ENCODE peak calls at places on chromosomes 6 and 20, in eight cellular contexts. M is A172; K is amniotic stem cell; A is myocyte; F is CD4-positive, alpha-beta T cell; Q is endodermal cell; J is brain microvascular endothelial cell; H is GM12865. W is an unnamed sample.

GRCh38 chr20:5688431-5688972 is 61.7 kb upstream of the SHLD1 start:
- DNase-seq in H (no peak), Q (no peak), M (no peak), J (no peak), A (no peak), K (no peak), F (no peak), W (no peak)

GRCh38 chr6:118288355-118289124 is 259.6 kb upstream of the PLN start:
- DNase-seq in Q (no peak), K (no peak), J (no peak), A (peak), M (no peak), F (no peak), H (no peak), W (no peak)

GRCh38 chr20:38867062-38867359 is 59.2 kb upstream of the FAM83D start:
- DNase-seq in J (no peak), K (no peak), F (no peak), A (no peak), M (no peak), H (no peak), Q (no peak), W (no peak)

GRCh38 chr20:18739785-18740184 is 73.8 kb upstream of the SCP2D1 start:
- DNase-seq in M (peak), J (peak), Q (peak), H (no peak), K (no peak), F (no peak), A (peak), W (no peak)

GRCh38 chr20:9038791-9039190 is 30.1 kb upstream of the PLCB4 start:
- DNase-seq in H (no peak), J (no peak), A (no peak), F (no peak), Q (no peak), M (no peak), K (no peak), W (no peak)

GRCh38 chr20:33091693-33092092 is 12.2 kb downstream of the BPIFB4 start:
- DNase-seq in H (no peak), K (no peak), M (no peak), A (no peak), J (no peak), Q (no peak), F (no peak), W (no peak)

GRCh38 chr20:1184638-1185315 is at the start of gene TMEM74B:
- DNase-seq in K (no peak), M (no peak), Q (peak), A (no peak), F (no peak), H (no peak), J (no peak), W (no peak)

GRCh38 chr20:57429579-57430202 is 38.5 kb downstream of the RBM38 start:
- DNase-seq in A (no peak), K (no peak), J (peak), Q (no peak), F (no peak), M (peak), H (peak), W (no peak)

GRCh38 chr20:7691647-7692046 is 248.6 kb downstream of the HAO1 start:
- DNase-seq in J (no peak), H (no peak), Q (no peak), M (no peak), F (no peak), A (no peak), K (no peak), W (no peak)

GRCh38 chr6:89660981-89661380 is 22.4 kb upstream of the LYRM2 start:
- DNase-seq in Q (peak), H (no peak), M (no peak), J (no peak), F (no peak), A (no peak), K (no peak), W (no peak)

GRCh38 chr20:59291740-59292139 is 8.7 kb upstream of the EDN3 start:
- DNase-seq in F (no peak), A (no peak), Q (no peak), M (no peak), J (no peak), H (no peak), K (no peak), W (no peak)

GRCh38 chr6:84641076-84641475 is 123.3 kb downstream of the TBX18 start:
- DNase-seq in Q (no peak), F (no peak), M (no peak), A (no peak), K (no peak), J (no peak), H (no peak), W (no peak)

GRCh38 chr6:27940766-27941165 is 16.3 kb upstream of the OR2B6 start:
- DNase-seq in K (no peak), J (peak), M (peak), Q (no peak), H (no peak), F (no peak), A (no peak), W (no peak)

GRCh38 chr20:3687655-3688054 is 5.8 kb upstream of the ADAM33 start:
- DNase-seq in H (peak), Q (no peak), M (peak), J (peak), F (no peak), A (peak), K (peak), W (no peak)

GRCh38 chr6:162371133-162371532 is 356.4 kb downstream of the PRKN start:
- DNase-seq in A (no peak), J (no peak), H (no peak), M (no peak), Q (peak), F (no peak), K (no peak), W (no peak)

GRCh38 chr6:170017603-170018274 is 266.3 kb downstream of the ERMARD start:
- DNase-seq in K (no peak), M (no peak), Q (no peak), J (no peak), H (no peak), F (no peak), A (no peak), W (no peak)

GRCh38 chr6:56475736-56476457 is 166.8 kb downstream of the DST start:
- DNase-seq in F (no peak), K (no peak), A (peak), M (peak), Q (no peak), J (peak), H (no peak), W (no peak)

GRCh38 chr20:4041748-4042411 is 26.5 kb upstream of the RNF24 start:
- DNase-seq in K (no peak), J (peak), A (peak), M (peak), F (no peak), Q (peak), H (no peak), W (no peak)

GRCh38 chr6:133631421-133631820 is 257.5 kb upstream of the TCF21 start:
- DNase-seq in H (no peak), K (no peak), M (no peak), J (peak), A (peak), Q (no peak), F (no peak), W (no peak)

GRCh38 chr20:57792386-57793095 is 82.7 kb upstream of the PMEPA1 start:
- DNase-seq in H (no peak), Q (peak), F (no peak), A (peak), J (peak), M (no peak), K (no peak), W (no peak)

GRCh38 chr6:170470673-170471072 is 82.4 kb downstream of the PSMB1 start:
- DNase-seq in A (no peak), J (no peak), Q (peak), M (no peak), F (no peak), K (no peak), H (no peak), W (no peak)

GRCh38 chr6:36336779-36337194 is at the start of gene BNIP5:
- DNase-seq in K (no peak), A (no peak), J (no peak), Q (peak), H (peak), M (no peak), F (no peak), W (no peak)

GRCh38 chr6:150058231-150058792 is 10.6 kb downstream of the ULBP3 start:
- DNase-seq in F (no peak), J (no peak), A (no peak), K (no peak), H (no peak), Q (no peak), M (no peak), W (no peak)

GRCh38 chr6:111478749-111479148 is 4.3 kb downstream of the REV3L start:
- DNase-seq in A (peak), F (no peak), J (peak), K (no peak), H (peak), Q (peak), M (peak), W (no peak)